ENCODE peak calls at places on chromosomes 3 and 15, in eight cellular contexts. L is GM23338, Z is cardiac muscle cell, F is transverse colon, E is GM10248, Q is GM20000, G is hepatocyte, R is foreskin fibroblast. V is an unnamed sample.

GRCh38 chr15:60373745-60374144 is 24.0 kb downstream of the ANXA2 start:
- DNase-seq in L (no peak), Z (no peak), F (no peak), E (no peak), Q (no peak), G (no peak), R (no peak), V (no peak)

GRCh38 chr3:50352762-50353161 is 2.1 kb downstream of the CYB561D2 start:
- DNase-seq in L (no peak), Z (no peak), F (no peak), E (no peak), Q (no peak), G (no peak), R (peak), V (no peak)

GRCh38 chr15:94370197-94370987 is 139.0 kb downstream of the MCTP2 start:
- DNase-seq in L (no peak), Z (no peak), F (no peak), E (no peak), Q (no peak), G (no peak), R (no peak), V (no peak)

GRCh38 chr15:66730168-66731014 is 28.4 kb downstream of the SMAD6 start:
- DNase-seq in L (no peak), Z (no peak), F (no peak), E (no peak), Q (no peak), G (no peak), R (peak), V (no peak)

GRCh38 chr3:68057637-68058320 is 403.4 kb upstream of the SUCLG2 start:
- DNase-seq in L (no peak), Z (no peak), F (no peak), E (no peak), Q (no peak), G (no peak), R (no peak), V (no peak)

GRCh38 chr3:114253505-114253904 is 16.1 kb upstream of the ZNF80 start:
- DNase-seq in L (no peak), Z (no peak), F (no peak), E (no peak), Q (no peak), G (no peak), R (no peak), V (no peak)

GRCh38 chr15:41544650-41545015 is 576 bp upstream of the RPAP1 start:
- DNase-seq in L (no peak), Z (no peak), F (peak), E (no peak), Q (no peak), G (no peak), R (peak), V (no peak)

GRCh38 chr3:89560546-89560945 is 453.1 kb downstream of the EPHA3 start:
- DNase-seq in L (no peak), Z (no peak), F (no peak), E (no peak), Q (no peak), G (peak), R (no peak), V (no peak)

GRCh38 chr3:71061581-71061980 is 521.9 kb downstream of the FOXP1 start:
- DNase-seq in L (no peak), Z (no peak), F (no peak), E (no peak), Q (no peak), G (no peak), R (no peak), V (no peak)

GRCh38 chr3:105385179-105385578 is 18.5 kb downstream of the ALCAM start:
- DNase-seq in L (no peak), Z (no peak), F (no peak), E (no peak), Q (no peak), G (no peak), R (no peak), V (no peak)

GRCh38 chr3:132726341-132726823 is 4.2 kb upstream of the NPHP3 start:
- DNase-seq in L (peak), Z (peak), F (no peak), E (peak), Q (peak), G (peak), R (peak), V (no peak)

GRCh38 chr3:56878046-56878445 is 76.3 kb upstream of the ARHGEF3 start:
- DNase-seq in L (peak), Z (peak), F (no peak), E (peak), Q (peak), G (no peak), R (peak), V (no peak)

GRCh38 chr3:59286791-59287531 is 237.1 kb upstream of the CFAP20DC start:
- DNase-seq in L (no peak), Z (peak), F (no peak), E (no peak), Q (no peak), G (peak), R (no peak), V (peak)

GRCh38 chr3:136753112-136753939 is 1.1 kb upstream of the STAG1 start:
- DNase-seq in L (no peak), Z (peak), F (no peak), E (no peak), Q (no peak), G (no peak), R (no peak), V (no peak)

GRCh38 chr3:195461518-195462307 is 18.9 kb upstream of the ACAP2 start:
- DNase-seq in L (no peak), Z (no peak), F (peak), E (no peak), Q (no peak), G (no peak), R (no peak), V (no peak)

GRCh38 chr15:22951381-22952280 is 28.5 kb downstream of the CYFIP1 start:
- DNase-seq in L (no peak), Z (no peak), F (no peak), E (no peak), Q (no peak), G (no peak), R (no peak), V (no peak)

GRCh38 chr3:122676759-122677158 is 3.9 kb upstream of the PARP14 start:
- DNase-seq in L (no peak), Z (no peak), F (no peak), E (no peak), Q (no peak), G (no peak), R (peak), V (no peak)

GRCh38 chr3:73385538-73385937 is 239.2 kb downstream of the PDZRN3 start:
- DNase-seq in L (no peak), Z (no peak), F (no peak), E (no peak), Q (no peak), G (no peak), R (no peak), V (no peak)

GRCh38 chr15:60589253-60589652 is 110.3 kb upstream of the ICE2 start:
- DNase-seq in L (no peak), Z (no peak), F (peak), E (no peak), Q (no peak), G (no peak), R (no peak), V (no peak)

GRCh38 chr15:55221090-55222011 is 24.6 kb upstream of the RSL24D1 start:
- DNase-seq in L (peak), Z (peak), F (no peak), E (peak), Q (peak), G (peak), R (peak), V (peak)

GRCh38 chr3:40516201-40516600 is 8.6 kb upstream of the ZNF621 start:
- DNase-seq in L (no peak), Z (no peak), F (no peak), E (no peak), Q (no peak), G (no peak), R (no peak), V (no peak)

GRCh38 chr3:179324270-179324754 is 1.5 kb downstream of the ZNF639 start:
- DNase-seq in L (no peak), Z (no peak), F (no peak), E (no peak), Q (peak), G (peak), R (peak), V (no peak)

GRCh38 chr3:183699238-183699947 is 1.8 kb downstream of the YEATS2 start:
- DNase-seq in L (peak), Z (no peak), F (peak), E (peak), Q (no peak), G (peak), R (no peak), V (peak)

GRCh38 chr3:197541756-197542539 is 13.8 kb downstream of the BDH1 start:
- DNase-seq in L (peak), Z (peak), F (no peak), E (no peak), Q (no peak), G (peak), R (peak), V (no peak)

GRCh38 chr15:71957026-71957425 is 146.7 kb downstream of the NR2E3 start:
- DNase-seq in L (no peak), Z (no peak), F (no peak), E (no peak), Q (no peak), G (no peak), R (no peak), V (no peak)

GRCh38 chr3:171230857-171231256 is 204.3 kb upstream of the SLC2A2 start:
- DNase-seq in L (no peak), Z (peak), F (no peak), E (no peak), Q (no peak), G (no peak), R (no peak), V (no peak)

GRCh38 chr15:67331676-67332075 is 77.1 kb downstream of the IQCH start:
- DNase-seq in L (no peak), Z (peak), F (no peak), E (no peak), Q (no peak), G (no peak), R (peak), V (no peak)

GRCh38 chr15:25171856-25172687 is 217.3 kb downstream of the SNRPN start:
- DNase-seq in L (no peak), Z (no peak), F (no peak), E (peak), Q (no peak), G (peak), R (no peak), V (no peak)

GRCh38 chr3:132135628-132136333 is 101.0 kb upstream of the CPNE4 start:
- DNase-seq in L (peak), Z (no peak), F (no peak), E (no peak), Q (no peak), G (peak), R (peak), V (peak)

GRCh38 chr15:63554337-63554927 is 42.8 kb upstream of the FBXL22 start:
- DNase-seq in L (no peak), Z (no peak), F (no peak), E (no peak), Q (no peak), G (no peak), R (no peak), V (no peak)

GRCh38 chr3:50133283-50133615 is 21.9 kb upstream of the SEMA3F start:
- DNase-seq in L (no peak), Z (no peak), F (no peak), E (no peak), Q (no peak), G (no peak), R (no peak), V (no peak)

GRCh38 chr15:36529296-36530011 is 50.0 kb upstream of the CDIN1 start:
- DNase-seq in L (no peak), Z (no peak), F (no peak), E (peak), Q (peak), G (no peak), R (no peak), V (no peak)
- TF ChIP-seq CTCF in L (no peak), Z (no peak), F (no peak), E (no peak), Q (no peak), G (no peak), R (no peak), V (no peak)

GRCh38 chr3:192417559-192418055 is 309.7 kb downstream of the FGF12 start:
- DNase-seq in L (no peak), Z (no peak), F (no peak), E (no peak), Q (no peak), G (no peak), R (no peak), V (no peak)
- TF ChIP-seq CTCF in L (no peak), Z (no peak), F (no peak), E (no peak), Q (no peak), G (no peak), R (no peak), V (no peak)

GRCh38 chr15:92591275-92591674 is 64.3 kb downstream of the FAM174B start:
- DNase-seq in L (no peak), Z (no peak), F (no peak), E (no peak), Q (no peak), G (no peak), R (no peak), V (no peak)

GRCh38 chr15:92597548-92597947 is 58.0 kb downstream of the FAM174B start:
- DNase-seq in L (no peak), Z (no peak), F (no peak), E (no peak), Q (no peak), G (no peak), R (no peak), V (no peak)

GRCh38 chr15:92596623-92597022 is 59.0 kb downstream of the FAM174B start:
- DNase-seq in L (no peak), Z (no peak), F (no peak), E (no peak), Q (no peak), G (no peak), R (no peak), V (no peak)

GRCh38 chr15:92599394-92599970 is 56.1 kb downstream of the FAM174B start:
- DNase-seq in L (no peak), Z (no peak), F (no peak), E (no peak), Q (no peak), G (no peak), R (no peak), V (no peak)

DNA sequence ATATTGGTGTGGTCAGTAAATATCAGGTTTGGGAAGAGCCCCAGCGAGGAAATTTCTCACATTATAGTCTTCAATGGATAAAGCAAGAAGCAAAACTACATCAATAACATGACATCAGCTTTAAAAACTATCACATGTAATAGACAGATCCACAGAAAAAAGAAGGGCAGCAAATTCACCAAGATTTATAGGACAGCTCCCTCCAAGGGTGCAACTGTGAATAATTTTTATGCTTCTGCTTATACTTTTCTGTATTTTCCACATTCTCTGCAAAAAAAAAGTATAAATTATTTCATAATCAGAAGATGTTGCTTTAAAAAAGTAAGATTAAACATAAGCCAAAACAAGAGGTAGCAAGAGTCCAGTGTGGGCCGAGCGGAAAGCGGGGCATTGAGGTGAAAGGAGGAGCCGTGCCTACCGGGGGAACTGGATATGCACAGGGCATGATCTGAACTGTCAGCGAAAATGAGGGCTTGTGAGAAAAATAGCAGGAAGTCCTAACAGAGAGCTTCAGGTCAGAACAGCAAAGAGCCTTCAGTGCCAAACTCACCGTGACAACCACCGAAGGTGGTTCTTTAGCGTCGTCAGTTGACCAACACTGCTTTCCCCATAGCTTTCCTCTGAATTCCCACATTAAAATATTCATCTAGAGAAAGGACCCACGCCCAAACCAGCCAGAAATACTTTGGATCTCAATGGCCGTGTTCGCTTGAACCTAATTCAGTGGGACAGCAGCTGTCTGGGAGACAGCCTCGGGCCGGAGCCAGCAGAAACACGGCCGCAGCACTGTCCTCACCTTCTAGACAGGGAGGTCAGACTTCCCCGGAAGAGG is 59.9 kb downstream of the FAM174B start:
- DNase-seq in L (no peak), Z (no peak), F (no peak), E (no peak), Q (no peak), G (no peak), R (no peak), V (no peak)
- TF ChIP-seq CTCF in L (no peak), Z (no peak), F (no peak), E (no peak), Q (no peak), G (no peak), R (no peak), V (no peak)

GRCh38 chr3:16370872-16371740 is 106.1 kb downstream of the OXNAD1 start:
- DNase-seq in L (peak), Z (peak), F (no peak), E (no peak), Q (no peak), G (peak), R (no peak), V (peak)

GRCh38 chr3:16374047-16375019 is 109.3 kb downstream of the OXNAD1 start:
- DNase-seq in L (no peak), Z (no peak), F (no peak), E (no peak), Q (no peak), G (no peak), R (no peak), V (no peak)

GRCh38 chr3:16375891-16376290 is 110.9 kb downstream of the OXNAD1 start:
- DNase-seq in L (no peak), Z (no peak), F (no peak), E (no peak), Q (no peak), G (no peak), R (no peak), V (no peak)

GRCh38 chr3:16372362-16373269 is 107.6 kb downstream of the OXNAD1 start:
- DNase-seq in L (no peak), Z (no peak), F (no peak), E (peak), Q (no peak), G (no peak), R (no peak), V (no peak)

DNA sequence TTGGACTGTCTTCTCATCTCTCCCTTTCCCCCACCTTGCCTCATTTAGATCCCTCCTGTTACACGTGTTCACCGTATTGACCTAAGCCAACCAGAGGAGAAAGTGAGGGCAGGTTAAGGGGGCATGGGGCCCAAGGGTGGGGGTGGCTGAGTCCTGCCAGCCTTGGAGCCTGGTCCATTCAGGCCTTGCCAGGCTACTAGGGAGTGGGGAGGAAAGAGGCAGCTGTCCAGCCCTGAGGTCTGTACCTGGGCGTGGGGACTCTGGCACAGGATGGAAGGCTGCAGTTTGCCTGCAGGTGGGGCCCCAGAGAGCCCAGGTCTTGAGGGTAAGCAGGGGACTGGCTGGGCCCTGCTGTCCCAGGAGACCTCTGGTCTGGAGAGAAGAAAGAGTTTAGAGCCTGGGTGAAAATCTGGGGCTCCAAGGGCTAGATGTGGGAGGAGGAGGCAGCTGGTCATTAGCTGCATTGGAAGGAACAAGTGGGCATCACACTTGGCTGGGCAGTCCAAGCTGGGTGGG is 108.3 kb downstream of the OXNAD1 start:
- DNase-seq in L (no peak), Z (no peak), F (no peak), E (no peak), Q (no peak), G (no peak), R (no peak), V (no peak)
- TF ChIP-seq CTCF in L (peak), Z (no peak), F (no peak), E (no peak), Q (no peak), G (no peak), R (no peak), V (no peak)

GRCh38 chr15:80776420-80777045 is 2.6 kb upstream of the CEMIP start:
- DNase-seq in L (peak), Z (peak), F (peak), E (peak), Q (peak), G (peak), R (peak), V (peak)

GRCh38 chr15:80778964-80779657 is at the start of gene CEMIP:
- DNase-seq in L (peak), Z (peak), F (peak), E (peak), Q (peak), G (peak), R (peak), V (peak)

GRCh38 chr15:80778621-80778963 is 578 bp upstream of the CEMIP start:
- DNase-seq in L (no peak), Z (no peak), F (no peak), E (no peak), Q (no peak), G (no peak), R (no peak), V (no peak)

GRCh38 chr15:80777137-80777536 is 2.0 kb upstream of the CEMIP start:
- DNase-seq in L (no peak), Z (no peak), F (peak), E (no peak), Q (no peak), G (peak), R (peak), V (no peak)

GRCh38 chr15:80777836-80778620 is 1.1 kb upstream of the CEMIP start:
- DNase-seq in L (no peak), Z (no peak), F (no peak), E (no peak), Q (no peak), G (no peak), R (no peak), V (peak)
- TF ChIP-seq CTCF in L (no peak), Z (no peak), F (no peak), E (no peak), Q (no peak), G (no peak), R (no peak), V (no peak)

DNA sequence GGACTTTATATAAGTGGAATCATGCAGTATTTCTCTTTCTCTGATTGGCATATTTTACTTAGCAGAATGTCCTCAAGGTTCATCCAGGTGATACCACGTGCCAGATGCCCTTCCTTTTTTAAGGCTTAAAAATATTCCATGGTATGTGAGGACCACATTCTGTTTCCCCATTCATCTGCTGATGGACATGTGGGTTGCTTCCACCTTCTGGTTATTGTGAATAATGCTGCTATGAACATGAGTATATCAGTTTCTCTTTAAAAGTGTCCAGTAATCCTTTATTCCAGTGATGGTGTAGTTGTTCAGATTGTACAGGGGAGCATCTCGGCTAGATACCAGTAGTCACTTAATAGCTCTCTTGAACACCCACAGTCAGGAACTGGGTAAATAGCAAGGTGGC is 50.4 kb upstream of the ATG7 start:
- DNase-seq in L (no peak), Z (no peak), F (no peak), E (no peak), Q (no peak), G (no peak), R (no peak), V (no peak)
- TF ChIP-seq CTCF in L (no peak), Z (no peak), F (no peak), E (no peak), Q (no peak), G (peak), R (peak), V (no peak)

GRCh38 chr15:88912500-88912921 is 668 bp downstream of the MFGE8 start:
- DNase-seq in L (peak), Z (peak), F (no peak), E (peak), Q (peak), G (peak), R (no peak), V (no peak)

GRCh38 chr15:88909956-88910831 is 3.0 kb downstream of the MFGE8 start:
- DNase-seq in L (no peak), Z (no peak), F (no peak), E (peak), Q (peak), G (no peak), R (no peak), V (no peak)

GRCh38 chr15:88913850-88914169 is 631 bp upstream of the MFGE8 start:
- DNase-seq in L (no peak), Z (no peak), F (no peak), E (no peak), Q (peak), G (no peak), R (no peak), V (no peak)

GRCh38 chr15:88913017-88913849 is at the start of gene MFGE8:
- DNase-seq in L (peak), Z (peak), F (peak), E (peak), Q (peak), G (peak), R (peak), V (peak)

GRCh38 chr15:88911766-88912118 is 1.4 kb downstream of the MFGE8 start:
- DNase-seq in L (peak), Z (peak), F (no peak), E (peak), Q (peak), G (peak), R (no peak), V (peak)
- TF ChIP-seq CTCF in L (peak), Z (no peak), F (no peak), E (no peak), Q (no peak), G (no peak), R (no peak), V (no peak)